ENCODE peak calls at places on chromosomes 11 and 22, in ten cellular contexts. X is NCI-H460; O is naive thymus-derived CD8-positive, alpha-beta T cell; C is Ammon's horn; Z is cortex of kidney; S is nephron progenitor cell; H is mucosa of gallbladder; A is tibial nerve; L is activated gamma-delta T cell treated with anti-CD3 and anti-CD28 coated beads, Interleukin-2, amount 50 U/mL, for 16 hours; I is pancreas. B is an unnamed sample.

GRCh38 chr11:102680945-102681344 is 24.6 kb downstream of the MMP27 start:
- DNase-seq in X (no peak), H (peak), A (no peak), Z (no peak), O (no peak), L (no peak), C (no peak), S (no peak), I (no peak), B (no peak)

GRCh38 chr11:116692318-116693106 is 80.3 kb downstream of the BUD13 start:
- DNase-seq in I (no peak), X (no peak), H (peak), S (no peak), A (no peak), C (no peak), O (no peak), Z (no peak), L (no peak), B (no peak)

GRCh38 chr22:49290711-49291110 is 537.0 kb downstream of the BRD1 start:
- DNase-seq in I (peak), O (no peak), S (no peak), C (no peak), L (no peak), X (no peak), H (no peak), Z (no peak), A (peak), B (peak)

GRCh38 chr11:2558861-2559526 is 114.2 kb downstream of the KCNQ1 start:
- DNase-seq in O (no peak), S (no peak), C (no peak), Z (no peak), L (no peak), A (no peak), I (no peak), X (no peak), H (no peak), B (no peak)

GRCh38 chr11:16791494-16791961 is 53.1 kb downstream of the C11orf58 start:
- DNase-seq in X (peak), S (no peak), I (no peak), Z (no peak), O (no peak), A (no peak), H (peak), C (peak), L (no peak), B (peak)

GRCh38 chr11:100512475-100512874 is 174.6 kb upstream of the ARHGAP42 start:
- DNase-seq in O (no peak), A (no peak), C (no peak), S (no peak), L (no peak), Z (no peak), H (no peak), I (no peak), X (no peak), B (no peak)

GRCh38 chr22:20000246-20001081 is 16.2 kb downstream of the ARVCF start:
- DNase-seq in C (peak), L (no peak), I (no peak), O (no peak), X (no peak), A (no peak), H (no peak), S (no peak), Z (no peak), B (no peak)

GRCh38 chr22:46374663-46375474 is 39.4 kb downstream of the TRMU start:
- DNase-seq in L (no peak), O (no peak), H (peak), I (no peak), S (no peak), C (no peak), X (no peak), A (no peak), Z (no peak), B (no peak)

GRCh38 chr11:13317293-13318080 is 39.9 kb downstream of the BMAL1 start:
- DNase-seq in O (no peak), C (no peak), A (no peak), Z (no peak), H (no peak), I (no peak), L (no peak), S (no peak), X (no peak), B (no peak)